ENCODE peak calls at places on chromosomes 7 and 10, in four cellular contexts. W, H, S and Z are unnamed samples. For H3K4me1, the result is how much of the 10 kb centered on the place peaks cover.

GRCh38 chr7:41367967-41368882 is 334.7 kb downstream of the INHBA start:
- DNase-seq in W (no peak), H (no peak), S (no peak), Z (no peak)

GRCh38 chr7:100600222-100601038 is 1.7 kb upstream of the PCOLCE start:
- DNase-seq in W (no peak), H (no peak), S (no peak), Z (no peak)

GRCh38 chr10:118506835-118507234 is 88.6 kb downstream of the PRLHR start:
- DNase-seq in W (no peak), H (no peak), S (no peak), Z (no peak)

GRCh38 chr10:120607710-120608703 is 151.0 kb downstream of the PLPP4 start:
- DNase-seq in W (no peak), H (no peak), S (no peak), Z (no peak)

GRCh38 chr10:63421591-63421990 is 44.2 kb downstream of the JMJD1C start:
- DNase-seq in W (no peak), H (no peak), S (no peak), Z (no peak)

GRCh38 chr7:47759056-47759706 is 177.3 kb upstream of the TNS3 start:
- DNase-seq in W (no peak), H (no peak), S (no peak), Z (no peak)

GRCh38 chr7:522071-522937 is 2.7 kb upstream of the PDGFA start:
- DNase-seq in W (no peak), H (no peak), S (peak), Z (peak)

GRCh38 chr7:44969701-44970494 is 8.9 kb downstream of the MYO1G start:
- DNase-seq in W (no peak), H (peak), S (peak), Z (no peak)

GRCh38 chr7:50651227-50651989 is 86.2 kb upstream of the DDC start:
- DNase-seq in W (no peak), H (no peak), S (peak), Z (no peak)

DNA sequence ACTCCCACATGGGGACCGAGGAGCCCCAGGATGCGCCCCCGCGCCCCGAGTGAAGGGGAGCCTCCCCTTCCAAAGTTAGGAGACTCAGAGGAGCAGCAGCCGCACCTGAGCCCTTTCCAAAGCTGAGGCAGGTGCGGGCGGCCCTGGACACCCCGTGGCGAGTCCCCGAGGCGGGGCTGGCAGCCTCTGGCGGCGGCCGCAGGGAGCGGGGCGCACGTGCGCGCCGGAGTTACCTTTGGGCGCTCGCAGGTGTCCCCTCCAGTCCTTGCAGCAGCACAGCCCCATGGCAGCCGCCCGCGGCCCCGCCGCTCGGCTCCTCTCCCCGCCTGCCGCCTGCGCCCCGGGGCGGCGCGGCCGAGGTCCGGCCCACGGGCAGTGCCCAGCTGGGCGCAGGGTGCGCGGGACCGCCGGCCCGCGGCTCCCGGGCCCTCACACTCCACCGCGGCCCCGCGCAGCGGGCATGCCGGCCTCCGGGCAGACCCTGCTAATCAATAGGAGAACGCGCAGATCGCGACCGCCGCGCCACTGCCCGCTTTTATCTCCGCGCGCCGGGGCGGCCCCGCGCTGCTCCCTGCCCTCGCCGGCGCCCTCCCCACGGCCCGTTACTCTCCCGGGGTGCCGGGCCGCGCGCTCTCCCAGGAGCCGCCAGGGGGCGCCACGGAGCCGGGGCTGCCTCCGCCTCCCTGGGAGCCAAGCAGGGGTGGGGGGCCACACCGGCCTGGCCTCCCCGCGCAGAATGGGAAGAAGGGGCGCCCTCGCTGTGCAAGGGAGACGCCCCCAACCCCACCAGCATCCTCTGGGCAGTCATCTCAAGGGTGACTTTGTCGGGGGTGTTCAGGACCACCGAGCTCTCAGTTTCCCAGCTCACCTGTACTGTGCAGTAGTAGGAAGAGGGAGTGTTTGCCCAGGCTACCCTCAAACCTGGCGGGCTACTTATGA is 80.8 kb downstream of the ARHGAP22 start:
- DNase-seq in W (no peak), H (no peak), S (peak), Z (no peak)
- TF ChIP-seq CTCF in W (peak), H (no peak), S (peak), Z (no peak)

GRCh38 chr10:1050555-1050954 is 1.6 kb upstream of the IDI1 start:
- DNase-seq in W (no peak), H (no peak), S (no peak), Z (peak)
- H3K4me3 ChIP-seq in W (no peak), H (no peak), S (peak), Z (peak)

DNA sequence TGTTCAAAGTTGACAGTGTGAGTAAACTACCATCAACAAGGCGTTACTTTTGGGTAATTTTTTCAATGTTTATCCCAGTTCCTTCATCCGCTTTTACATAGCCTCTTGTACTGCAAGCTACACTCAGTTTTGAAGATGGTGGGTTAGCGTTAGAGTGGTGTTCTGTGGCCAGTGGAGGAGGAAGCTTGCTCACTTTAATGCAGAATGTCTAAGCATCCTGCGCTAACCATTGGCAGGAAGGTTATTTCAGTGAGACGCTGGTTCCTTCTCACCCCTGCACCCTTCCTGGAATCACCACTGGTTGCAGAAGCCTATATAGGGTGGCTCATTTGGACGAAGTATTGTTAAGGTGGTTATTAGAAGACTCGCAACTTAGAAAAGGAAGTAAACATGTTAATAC is 159.1 kb downstream of the CELF2 start:
- DNase-seq in W (no peak), H (no peak), S (no peak), Z (no peak)
- H3K4me1 ChIP-seq in W (under half), H (under half), S (under half), Z (under half)

GRCh38 chr10:79179404-79180309 is 110.9 kb downstream of the ZMIZ1 start:
- DNase-seq in W (no peak), H (no peak), S (no peak), Z (no peak)

GRCh38 chr10:79182122-79182521 is 113.4 kb downstream of the ZMIZ1 start:
- DNase-seq in W (no peak), H (no peak), S (no peak), Z (no peak)

GRCh38 chr10:79181680-79182079 is 112.9 kb downstream of the ZMIZ1 start:
- DNase-seq in W (no peak), H (no peak), S (no peak), Z (no peak)

GRCh38 chr10:79181227-79181626 is 112.5 kb downstream of the ZMIZ1 start:
- DNase-seq in W (no peak), H (no peak), S (no peak), Z (no peak)

DNA sequence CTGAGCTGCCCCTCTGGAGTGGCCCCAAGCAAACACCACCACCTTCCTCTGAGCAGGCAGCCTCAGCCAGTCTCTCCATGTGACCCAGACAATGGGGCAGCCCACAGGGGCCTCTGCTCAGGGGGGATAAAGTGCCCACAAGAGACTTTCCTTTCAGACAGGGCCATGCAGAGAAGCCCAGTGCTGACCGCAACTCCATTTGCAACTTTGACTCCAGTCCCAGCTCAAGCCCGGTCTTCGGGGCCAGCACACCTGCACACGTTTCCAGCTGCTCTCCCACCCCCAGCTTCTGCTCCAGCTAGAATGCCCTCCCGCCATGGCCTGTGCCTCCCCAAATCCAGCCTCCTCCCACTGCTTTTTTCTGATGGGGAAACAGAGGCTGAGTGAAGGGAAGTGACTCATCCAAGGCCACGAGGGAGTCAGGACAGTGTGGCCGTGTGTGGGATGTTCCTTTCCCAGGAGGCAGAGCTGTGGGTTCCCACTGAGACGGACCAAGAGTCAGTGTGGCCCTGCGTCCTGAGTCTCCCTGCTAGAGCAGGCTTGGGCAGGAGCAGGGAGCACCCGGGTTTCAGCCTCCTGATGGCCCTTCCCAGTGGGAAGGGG is 112.0 kb downstream of the ZMIZ1 start:
- DNase-seq in W (no peak), H (no peak), S (no peak), Z (no peak)
- TF ChIP-seq CTCF in W (no peak), H (no peak), S (no peak), Z (no peak)

DNA sequence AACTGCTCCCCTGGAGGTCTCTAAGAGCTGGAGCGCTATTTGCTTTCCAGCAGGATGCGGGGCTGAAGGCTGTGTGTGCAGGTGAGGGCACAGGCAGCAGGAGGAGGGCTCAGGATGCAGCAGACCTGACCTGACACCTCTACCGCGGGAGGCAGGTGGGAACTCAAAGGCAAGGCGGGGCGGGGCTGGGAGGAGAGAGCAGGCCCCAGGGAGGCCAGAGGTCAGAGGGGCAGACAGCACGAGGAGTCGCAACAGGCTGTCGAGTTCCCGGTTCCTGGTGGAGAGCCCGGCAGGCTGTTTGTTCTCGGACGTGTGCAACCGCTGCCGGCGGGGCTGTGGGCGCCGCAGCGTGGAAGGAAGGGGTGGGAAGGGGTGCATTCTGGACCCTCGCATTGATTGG is 7.9 kb upstream of the CRTAC1 start:
- DNase-seq in W (no peak), H (no peak), S (no peak), Z (no peak)
- H3K4me3 ChIP-seq in W (no peak), H (no peak), S (no peak), Z (no peak)

DNA sequence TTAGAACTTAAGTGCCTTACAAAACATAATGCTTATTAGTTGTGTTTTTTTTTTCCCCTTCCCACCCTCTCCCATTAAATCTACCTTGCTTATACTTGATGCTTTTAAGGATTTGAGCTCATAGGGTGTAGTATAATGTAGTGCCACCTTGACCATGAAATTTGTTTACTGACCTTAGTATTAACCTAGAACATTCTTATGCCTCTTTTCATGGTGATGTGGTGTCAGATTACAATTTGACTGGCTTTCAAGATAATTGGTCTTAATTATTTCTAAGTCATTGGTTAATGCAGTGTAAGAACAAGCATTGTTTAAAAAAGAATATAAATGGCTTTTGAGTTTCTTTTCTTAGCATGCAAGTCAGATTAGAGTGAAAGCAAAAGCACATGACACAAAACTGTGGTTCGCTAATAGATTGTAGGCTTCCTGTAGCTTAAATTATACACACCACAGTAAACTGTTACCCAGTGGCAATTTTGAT is 61.8 kb downstream of the ADD3 start:
- DNase-seq in W (no peak), H (no peak), S (no peak), Z (no peak)
- H3K4me1 ChIP-seq in W (under half), H (under half), S (under half), Z (under half)

GRCh38 chr7:139505563-139505962 is 17.9 kb upstream of the CLEC2L start:
- DNase-seq in W (no peak), H (no peak), S (no peak), Z (no peak)
- TF ChIP-seq CTCF in W (no peak), H (no peak), S (no peak), Z (no peak)

DNA sequence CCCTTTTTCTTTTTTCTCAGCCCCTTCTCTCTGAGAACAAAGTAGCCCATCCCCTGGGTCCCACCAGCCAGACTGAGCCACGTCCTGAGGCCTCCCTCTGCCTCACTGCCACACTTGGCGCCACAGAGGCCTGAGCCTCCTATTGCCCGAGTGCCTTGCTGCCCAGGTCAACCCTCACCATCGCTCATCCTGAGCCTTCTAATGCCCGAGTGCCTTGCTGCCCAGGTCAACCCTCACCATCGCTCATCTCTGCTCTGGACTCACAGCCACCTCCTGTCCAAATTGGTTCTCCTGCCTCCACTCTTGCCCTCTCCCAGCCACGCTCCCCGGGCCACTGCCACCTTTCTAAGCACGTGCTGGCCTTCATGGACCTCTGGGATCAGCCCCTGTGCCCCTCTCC is 53.2 kb upstream of the SMNDC1 start:
- DNase-seq in W (no peak), H (no peak), S (no peak), Z (no peak)
- H3K4me3 ChIP-seq in W (no peak), H (no peak), S (no peak), Z (no peak)